ENCODE peak calls at places on chromosomes 13 and 19, in eight cellular contexts. A is CD8-positive, alpha-beta T cell; C is right lobe of liver; G is colonic mucosa; T is ovary; K is cardiac muscle cell; E is CD8-positive, alpha-beta memory T cell; O is psoas muscle. F is an unnamed sample. For H3K36me3, the result is how much of the 10 kb centered on the place peaks cover.

GRCh38 chr13:104823709-104824108 is 1711.8 kb downstream of the EFNB2 start:
- DNase-seq in K (no peak), G (no peak), E (no peak), C (no peak), T (no peak), O (no peak), A (no peak), F (no peak)

GRCh38 chr13:73334459-73334858 is 275.7 kb downstream of the KLF5 start:
- DNase-seq in O (no peak), C (no peak), K (no peak), G (no peak), T (no peak), A (no peak), E (no peak), F (no peak)

GRCh38 chr13:26025771-26026170 is 26.0 kb downstream of the SHISA2 start:
- DNase-seq in C (no peak), O (no peak), K (peak), G (no peak), E (no peak), A (no peak), T (no peak), F (no peak)

GRCh38 chr19:46880440-46880839 is 19.6 kb downstream of the ARHGAP35 start:
- DNase-seq in T (no peak), E (no peak), O (no peak), A (no peak), C (no peak), K (no peak), G (no peak), F (no peak)

GRCh38 chr13:31950121-31950810 is 81.3 kb upstream of the FRY start:
- DNase-seq in C (no peak), A (no peak), O (no peak), G (no peak), T (no peak), E (no peak), K (no peak), F (no peak)

GRCh38 chr19:28519950-28520861 is 692.7 kb downstream of the UQCRFS1 start:
- DNase-seq in G (no peak), O (peak), E (no peak), T (no peak), K (no peak), C (peak), A (no peak), F (no peak)

GRCh38 chr13:50745542-50745941 is 98.0 kb downstream of the DLEU7 start:
- DNase-seq in K (no peak), A (no peak), T (no peak), C (no peak), G (no peak), E (no peak), O (no peak), F (no peak)

GRCh38 chr13:29676535-29676934 is 81.0 kb upstream of the SLC7A1 start:
- DNase-seq in O (no peak), E (no peak), T (no peak), K (peak), A (no peak), G (no peak), C (no peak), F (no peak)

GRCh38 chr19:49844138-49844740 is 6.7 kb upstream of the PTOV1 start:
- DNase-seq in O (peak), G (no peak), K (no peak), A (no peak), E (no peak), C (no peak), T (no peak), F (no peak)

GRCh38 chr13:34107814-34108213 is 289.9 kb downstream of the RFC3 start:
- DNase-seq in G (no peak), T (no peak), E (no peak), O (no peak), A (no peak), K (no peak), C (no peak), F (no peak)

GRCh38 chr13:101339202-101339601 is 77.1 kb downstream of the NALCN start:
- DNase-seq in C (no peak), E (no peak), O (no peak), A (no peak), K (no peak), T (no peak), G (no peak), F (no peak)

GRCh38 chr19:2827022-2827421 is 7.4 kb downstream of the ZNF554 start:
- DNase-seq in K (no peak), O (no peak), T (no peak), G (no peak), E (no peak), C (no peak), A (no peak), F (no peak)
- H3K36me3 ChIP-seq in K (under half), O (under half), T (under half), G (under half), E (under half), C (under half), A (under half), F (under half)

DNA sequence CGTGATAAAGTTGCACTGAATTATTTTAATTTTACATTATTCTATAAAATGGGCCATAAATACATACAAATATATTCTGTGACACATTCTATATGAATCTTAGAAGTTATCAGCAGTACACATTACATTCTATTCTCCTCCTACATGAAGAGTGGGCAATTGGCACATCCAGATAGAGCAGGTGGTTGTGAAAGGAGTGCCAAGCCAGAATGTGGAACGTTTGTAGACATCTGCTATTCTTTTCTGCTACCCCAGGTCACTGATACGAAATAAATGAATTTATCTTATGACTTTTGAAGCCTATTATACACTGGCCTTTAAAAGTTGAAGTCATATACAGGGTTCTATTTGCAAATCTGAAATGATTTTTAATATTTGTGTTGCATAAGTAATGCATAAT is 373.2 kb downstream of the PCDH17 start:
- DNase-seq in E (no peak), O (no peak), G (no peak), K (no peak), A (no peak), C (no peak), T (no peak), F (no peak)
- H3K27ac ChIP-seq in E (no peak), O (no peak), G (no peak), K (no peak), A (no peak), C (no peak), T (no peak), F (no peak)

GRCh38 chr13:113635048-113635420 is 23.0 kb downstream of the ATP4B start:
- DNase-seq in A (no peak), E (no peak), C (no peak), T (no peak), G (no peak), O (peak), K (no peak), F (no peak)

GRCh38 chr13:113635709-113636108 is 22.3 kb downstream of the ATP4B start:
- DNase-seq in E (no peak), O (peak), C (no peak), A (no peak), T (no peak), G (no peak), K (no peak), F (no peak)

GRCh38 chr13:113638173-113638746 is 19.7 kb downstream of the ATP4B start:
- DNase-seq in A (no peak), T (peak), C (peak), G (no peak), O (peak), E (no peak), K (no peak), F (peak)

GRCh38 chr13:113637262-113638160 is 20.5 kb downstream of the ATP4B start:
- DNase-seq in K (no peak), A (no peak), E (no peak), C (peak), G (no peak), O (peak), T (no peak), F (peak)

GRCh38 chr13:113636266-113636963 is 21.6 kb downstream of the ATP4B start:
- DNase-seq in E (no peak), C (peak), T (no peak), K (no peak), G (no peak), A (no peak), O (peak), F (no peak)
- H3K36me3 ChIP-seq in E (under half), C (under half), T (under half), K (under half), G (under half), A (under half), O (under half), F (half or more)

GRCh38 chr13:37010424-37010823 is 9.8 kb downstream of the EXOSC8 start:
- DNase-seq in O (no peak), K (no peak), A (no peak), C (no peak), T (no peak), G (no peak), E (no peak), F (no peak)
- H3K27ac ChIP-seq in O (no peak), K (no peak), A (no peak), C (no peak), T (no peak), G (no peak), E (no peak), F (no peak)

DNA sequence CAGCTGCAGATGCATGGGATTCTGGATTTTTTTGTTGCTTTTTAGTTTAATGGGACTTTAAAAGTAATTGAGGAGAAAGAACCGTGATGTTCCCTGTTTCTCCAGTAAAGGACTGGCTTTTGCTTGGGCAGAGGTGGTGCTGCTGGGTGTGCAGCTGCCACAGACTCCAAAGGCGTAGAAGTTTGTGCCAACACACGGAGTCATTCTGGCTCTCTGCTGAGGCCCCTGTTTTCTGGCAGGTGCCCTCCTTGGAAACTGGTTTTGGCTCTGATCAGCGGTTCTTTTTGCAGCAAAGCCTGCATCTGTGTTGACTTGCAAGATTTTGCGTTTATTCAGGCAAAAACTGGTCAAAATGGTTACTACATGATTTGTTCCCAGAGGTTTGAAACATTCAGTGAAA is 16.0 kb upstream of the QTRT1 start:
- DNase-seq in O (no peak), T (no peak), A (no peak), C (no peak), K (no peak), E (no peak), G (no peak), F (no peak)
- H3K36me3 ChIP-seq in O (under half), T (under half), A (half or more), C (under half), K (half or more), E (half or more), G (under half), F (half or more)

DNA sequence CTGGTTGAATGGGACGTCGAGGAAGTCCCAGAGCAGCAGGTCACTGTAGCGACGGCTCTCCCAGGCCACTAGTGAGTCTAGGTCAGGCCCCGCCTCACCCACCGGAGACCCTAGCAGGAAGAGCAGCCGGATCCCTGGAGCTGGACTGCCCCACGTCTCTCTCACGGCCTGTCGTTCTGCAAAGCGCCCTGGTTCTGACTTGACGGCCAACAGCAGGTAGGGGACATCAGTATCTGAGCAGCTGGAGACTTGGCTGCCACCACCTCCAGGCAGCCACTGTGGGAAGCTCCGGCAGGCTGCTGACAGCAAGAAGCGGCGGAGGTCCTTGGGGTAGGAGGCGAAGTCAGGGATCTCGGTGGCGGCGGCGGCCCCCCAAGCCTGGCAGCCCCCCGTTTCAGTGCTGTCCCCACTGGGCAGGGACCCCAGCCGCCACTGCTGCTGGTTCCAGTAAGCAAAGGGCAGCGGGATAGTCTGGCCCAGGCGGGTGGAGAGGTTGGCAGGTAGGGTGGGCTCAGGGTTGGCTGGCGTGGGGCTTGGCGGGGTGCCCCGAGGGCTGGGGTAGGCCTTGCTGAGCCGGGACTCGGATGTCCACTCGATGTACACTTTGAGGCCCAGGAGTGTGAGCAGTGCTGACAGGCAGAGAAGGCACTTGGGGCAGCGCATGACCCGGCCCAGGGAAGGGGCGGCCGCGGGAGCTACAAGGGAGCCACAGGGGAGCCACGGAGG is 895 bp downstream of the B3GNT8 start:
- DNase-seq in T (peak), A (no peak), O (no peak), K (peak), C (no peak), G (no peak), E (no peak), F (no peak)
- H3K27ac ChIP-seq in T (peak), A (no peak), O (peak), K (peak), C (no peak), G (peak), E (no peak), F (peak)

GRCh38 chr19:1089891-1090290 is 5.3 kb downstream of the POLR2E start:
- DNase-seq in A (no peak), E (peak), T (no peak), K (no peak), G (no peak), O (no peak), C (no peak), F (no peak)
- H3K36me3 ChIP-seq in A (under half), E (under half), T (under half), K (under half), G (under half), O (under half), C (under half), F (half or more)

GRCh38 chr19:13100871-13101589 is 1.6 kb downstream of the LYL1 start:
- DNase-seq in O (no peak), T (no peak), A (no peak), G (no peak), C (no peak), K (no peak), E (no peak), F (no peak)
- H3K27ac ChIP-seq in O (peak), T (no peak), A (no peak), G (no peak), C (no peak), K (no peak), E (peak), F (no peak)

F was measured in WERI-Rb-1.